ENCODE peak calls at places on chromosomes 16 and 17, in five cellular contexts. One of them, this sample, is unnamed. For H3K27me3 and H3K9me3, the result is how much of the 10 kb centered on the place peaks cover.

GRCh38 chr17:31900877-31901276 is 631 bp downstream of the UTP6 start:
- DNase-seq in tibial artery: no peak
- DNase-seq in heart right ventricle: no peak
- DNase-seq in fibroblast of lung: peak
- DNase-seq in naive thymus-derived CD4-positive, alpha-beta T cell: no peak
- DNase-seq in this sample: no peak

GRCh38 chr16:67868290-67868689 is 4.6 kb upstream of the EDC4 start:
- DNase-seq in tibial artery: no peak
- DNase-seq in heart right ventricle: no peak
- DNase-seq in fibroblast of lung: no peak
- DNase-seq in naive thymus-derived CD4-positive, alpha-beta T cell: no peak
- DNase-seq in this sample: no peak

GRCh38 chr17:880074-880870 is 98.1 kb downstream of the MRM3 start:
- DNase-seq in tibial artery: no peak
- DNase-seq in heart right ventricle: no peak
- DNase-seq in fibroblast of lung: no peak
- DNase-seq in naive thymus-derived CD4-positive, alpha-beta T cell: no peak
- DNase-seq in this sample: no peak

GRCh38 chr17:14361945-14362508 is 61.1 kb downstream of the HS3ST3B1 start:
- DNase-seq in tibial artery: no peak
- DNase-seq in heart right ventricle: no peak
- DNase-seq in fibroblast of lung: no peak
- DNase-seq in naive thymus-derived CD4-positive, alpha-beta T cell: no peak
- DNase-seq in this sample: no peak

GRCh38 chr17:64992325-64992802 is 64.2 kb downstream of the GNA13 start:
- DNase-seq in tibial artery: no peak
- DNase-seq in heart right ventricle: no peak
- DNase-seq in fibroblast of lung: no peak
- DNase-seq in naive thymus-derived CD4-positive, alpha-beta T cell: no peak
- DNase-seq in this sample: no peak

GRCh38 chr17:73261952-73262675 is 434 bp upstream of the CPSF4L start:
- DNase-seq in tibial artery: no peak
- DNase-seq in heart right ventricle: no peak
- DNase-seq in fibroblast of lung: no peak
- DNase-seq in naive thymus-derived CD4-positive, alpha-beta T cell: no peak
- DNase-seq in this sample: no peak

GRCh38 chr16:83728518-83728917 is 79.3 kb upstream of the HSBP1 start:
- DNase-seq in tibial artery: no peak
- DNase-seq in heart right ventricle: no peak
- DNase-seq in fibroblast of lung: no peak
- DNase-seq in naive thymus-derived CD4-positive, alpha-beta T cell: no peak
- DNase-seq in this sample: no peak

GRCh38 chr17:29358421-29358820 is 31.7 kb upstream of the TAOK1 start:
- DNase-seq in tibial artery: no peak
- DNase-seq in heart right ventricle: no peak
- DNase-seq in fibroblast of lung: no peak
- DNase-seq in naive thymus-derived CD4-positive, alpha-beta T cell: no peak
- DNase-seq in this sample: no peak

GRCh38 chr17:48915459-48916282 is 7.5 kb downstream of the UBE2Z start:
- DNase-seq in tibial artery: no peak
- DNase-seq in heart right ventricle: no peak
- DNase-seq in fibroblast of lung: peak
- DNase-seq in naive thymus-derived CD4-positive, alpha-beta T cell: no peak
- DNase-seq in this sample: peak

GRCh38 chr17:16882243-16882925 is 89.5 kb downstream of the TNFRSF13B start:
- DNase-seq in tibial artery: no peak
- DNase-seq in heart right ventricle: no peak
- DNase-seq in fibroblast of lung: no peak
- DNase-seq in naive thymus-derived CD4-positive, alpha-beta T cell: no peak
- DNase-seq in this sample: no peak

GRCh38 chr16:683396-684066 is 603 bp downstream of the JMJD8 start:
- DNase-seq in tibial artery: no peak
- DNase-seq in heart right ventricle: no peak
- DNase-seq in fibroblast of lung: no peak
- DNase-seq in naive thymus-derived CD4-positive, alpha-beta T cell: no peak
- DNase-seq in this sample: no peak

GRCh38 chr17:29107933-29108805 is 65.2 kb downstream of the PIPOX start:
- DNase-seq in tibial artery: no peak
- DNase-seq in heart right ventricle: peak
- DNase-seq in fibroblast of lung: peak
- DNase-seq in naive thymus-derived CD4-positive, alpha-beta T cell: no peak
- DNase-seq in this sample: no peak

GRCh38 chr16:19589771-19590302 is 34.3 kb downstream of the VPS35L start:
- DNase-seq in tibial artery: no peak
- DNase-seq in heart right ventricle: no peak
- DNase-seq in fibroblast of lung: peak
- DNase-seq in naive thymus-derived CD4-positive, alpha-beta T cell: no peak
- DNase-seq in this sample: peak

GRCh38 chr17:82830249-82830661 is 9.6 kb downstream of the ZNF750 start:
- DNase-seq in tibial artery: no peak
- DNase-seq in heart right ventricle: peak
- DNase-seq in fibroblast of lung: peak
- DNase-seq in naive thymus-derived CD4-positive, alpha-beta T cell: no peak
- DNase-seq in this sample: no peak

GRCh38 chr16:24853830-24854229 is 8.1 kb downstream of the SLC5A11 start:
- DNase-seq in tibial artery: peak
- DNase-seq in heart right ventricle: peak
- DNase-seq in fibroblast of lung: peak
- DNase-seq in naive thymus-derived CD4-positive, alpha-beta T cell: no peak
- DNase-seq in this sample: no peak

GRCh38 chr16:56451753-56452689 is 667 bp downstream of the OGFOD1 start:
- DNase-seq in tibial artery: peak
- DNase-seq in heart right ventricle: no peak
- DNase-seq in fibroblast of lung: peak
- DNase-seq in naive thymus-derived CD4-positive, alpha-beta T cell: no peak
- DNase-seq in this sample: no peak

GRCh38 chr16:85220125-85220839 is 108.0 kb upstream of the CIBAR2 start:
- DNase-seq in tibial artery: peak
- DNase-seq in heart right ventricle: peak
- DNase-seq in fibroblast of lung: peak
- DNase-seq in naive thymus-derived CD4-positive, alpha-beta T cell: no peak
- DNase-seq in this sample: peak

GRCh38 chr16:29025735-29026134 is 40.9 kb downstream of the LAT start:
- DNase-seq in tibial artery: no peak
- DNase-seq in heart right ventricle: no peak
- DNase-seq in fibroblast of lung: no peak
- DNase-seq in naive thymus-derived CD4-positive, alpha-beta T cell: no peak
- DNase-seq in this sample: no peak

GRCh38 chr16:78271981-78272380 is 172.5 kb downstream of the WWOX start:
- DNase-seq in tibial artery: no peak
- DNase-seq in heart right ventricle: no peak
- DNase-seq in fibroblast of lung: no peak
- DNase-seq in naive thymus-derived CD4-positive, alpha-beta T cell: no peak
- DNase-seq in this sample: no peak

GRCh38 chr16:8668138-8668537 is 6.3 kb upstream of the ABAT start:
- DNase-seq in tibial artery: no peak
- DNase-seq in heart right ventricle: no peak
- DNase-seq in fibroblast of lung: no peak
- DNase-seq in naive thymus-derived CD4-positive, alpha-beta T cell: no peak
- DNase-seq in this sample: no peak

GRCh38 chr16:17014484-17015121 is 456.2 kb downstream of the XYLT1 start:
- DNase-seq in tibial artery: no peak
- DNase-seq in heart right ventricle: no peak
- DNase-seq in fibroblast of lung: no peak
- DNase-seq in naive thymus-derived CD4-positive, alpha-beta T cell: no peak
- DNase-seq in this sample: no peak

GRCh38 chr16:17011712-17012111 is 459.0 kb downstream of the XYLT1 start:
- DNase-seq in tibial artery: no peak
- DNase-seq in heart right ventricle: no peak
- DNase-seq in fibroblast of lung: no peak
- DNase-seq in naive thymus-derived CD4-positive, alpha-beta T cell: no peak
- DNase-seq in this sample: no peak

GRCh38 chr16:17017442-17017841 is 453.3 kb downstream of the XYLT1 start:
- DNase-seq in tibial artery: no peak
- DNase-seq in heart right ventricle: no peak
- DNase-seq in fibroblast of lung: no peak
- DNase-seq in naive thymus-derived CD4-positive, alpha-beta T cell: no peak
- DNase-seq in this sample: no peak

GRCh38 chr16:17015702-17016101 is 455.1 kb downstream of the XYLT1 start:
- DNase-seq in tibial artery: no peak
- DNase-seq in heart right ventricle: no peak
- DNase-seq in fibroblast of lung: no peak
- DNase-seq in naive thymus-derived CD4-positive, alpha-beta T cell: no peak
- DNase-seq in this sample: no peak

GRCh38 chr16:17013067-17013466 is 457.7 kb downstream of the XYLT1 start:
- DNase-seq in tibial artery: no peak
- DNase-seq in heart right ventricle: no peak
- DNase-seq in fibroblast of lung: no peak
- DNase-seq in naive thymus-derived CD4-positive, alpha-beta T cell: no peak
- DNase-seq in this sample: no peak
- H3K4me3 ChIP-seq in tibial artery: no peak
- H3K4me3 ChIP-seq in heart right ventricle: no peak
- H3K4me3 ChIP-seq in fibroblast of lung: no peak
- H3K4me3 ChIP-seq in naive thymus-derived CD4-positive, alpha-beta T cell: peak
- H3K4me3 ChIP-seq in this sample: no peak

GRCh38 chr17:34862384-34862783 is 98.9 kb downstream of the CCT6B start:
- DNase-seq in tibial artery: no peak
- DNase-seq in heart right ventricle: no peak
- DNase-seq in fibroblast of lung: no peak
- DNase-seq in naive thymus-derived CD4-positive, alpha-beta T cell: no peak
- DNase-seq in this sample: no peak

GRCh38 chr17:34869636-34870035 is 91.6 kb downstream of the CCT6B start:
- DNase-seq in tibial artery: no peak
- DNase-seq in heart right ventricle: no peak
- DNase-seq in fibroblast of lung: no peak
- DNase-seq in naive thymus-derived CD4-positive, alpha-beta T cell: no peak
- DNase-seq in this sample: no peak

GRCh38 chr17:34865696-34866095 is 95.6 kb downstream of the CCT6B start:
- DNase-seq in tibial artery: no peak
- DNase-seq in heart right ventricle: no peak
- DNase-seq in fibroblast of lung: no peak
- DNase-seq in naive thymus-derived CD4-positive, alpha-beta T cell: no peak
- DNase-seq in this sample: no peak
- H3K27me3 ChIP-seq in tibial artery: under half
- H3K27me3 ChIP-seq in heart right ventricle: under half
- H3K27me3 ChIP-seq in fibroblast of lung: under half
- H3K27me3 ChIP-seq in naive thymus-derived CD4-positive, alpha-beta T cell: under half
- H3K27me3 ChIP-seq in this sample: under half

GRCh38 chr16:35463358-35463757 is 2003.9 kb downstream of the TP53TG3F start:
- DNase-seq in tibial artery: no peak
- DNase-seq in heart right ventricle: no peak
- DNase-seq in fibroblast of lung: no peak
- DNase-seq in naive thymus-derived CD4-positive, alpha-beta T cell: no peak
- DNase-seq in this sample: no peak
- H3K9me3 ChIP-seq in tibial artery: under half
- H3K9me3 ChIP-seq in heart right ventricle: under half
- H3K9me3 ChIP-seq in fibroblast of lung: under half
- H3K9me3 ChIP-seq in naive thymus-derived CD4-positive, alpha-beta T cell: under half
- H3K9me3 ChIP-seq in this sample: under half

GRCh38 chr17:78977992-78978973 is 1.4 kb downstream of the LGALS3BP start:
- DNase-seq in tibial artery: no peak
- DNase-seq in heart right ventricle: peak
- DNase-seq in fibroblast of lung: no peak
- DNase-seq in naive thymus-derived CD4-positive, alpha-beta T cell: no peak
- DNase-seq in this sample: no peak

GRCh38 chr17:78981010-78981888 is 1.5 kb upstream of the LGALS3BP start:
- DNase-seq in tibial artery: no peak
- DNase-seq in heart right ventricle: no peak
- DNase-seq in fibroblast of lung: no peak
- DNase-seq in naive thymus-derived CD4-positive, alpha-beta T cell: no peak
- DNase-seq in this sample: no peak

GRCh38 chr17:78980624-78980972 is 875 bp upstream of the LGALS3BP start:
- DNase-seq in tibial artery: no peak
- DNase-seq in heart right ventricle: no peak
- DNase-seq in fibroblast of lung: no peak
- DNase-seq in naive thymus-derived CD4-positive, alpha-beta T cell: no peak
- DNase-seq in this sample: no peak

GRCh38 chr17:78977681-78977943 is 2.1 kb downstream of the LGALS3BP start:
- DNase-seq in tibial artery: no peak
- DNase-seq in heart right ventricle: no peak
- DNase-seq in fibroblast of lung: no peak
- DNase-seq in naive thymus-derived CD4-positive, alpha-beta T cell: no peak
- DNase-seq in this sample: no peak

GRCh38 chr17:78979780-78980623 is at the start of gene LGALS3BP:
- DNase-seq in tibial artery: peak
- DNase-seq in heart right ventricle: peak
- DNase-seq in fibroblast of lung: peak
- DNase-seq in naive thymus-derived CD4-positive, alpha-beta T cell: peak
- DNase-seq in this sample: peak
- H3K4me3 ChIP-seq in tibial artery: peak
- H3K4me3 ChIP-seq in heart right ventricle: peak
- H3K4me3 ChIP-seq in fibroblast of lung: peak
- H3K4me3 ChIP-seq in naive thymus-derived CD4-positive, alpha-beta T cell: peak
- H3K4me3 ChIP-seq in this sample: peak

GRCh38 chr16:73021866-73022495 is 25.9 kb downstream of the ZFHX3 start:
- DNase-seq in tibial artery: peak
- DNase-seq in heart right ventricle: no peak
- DNase-seq in fibroblast of lung: no peak
- DNase-seq in naive thymus-derived CD4-positive, alpha-beta T cell: no peak
- DNase-seq in this sample: no peak
- H3K27me3 ChIP-seq in tibial artery: under half
- H3K27me3 ChIP-seq in heart right ventricle: under half
- H3K27me3 ChIP-seq in fibroblast of lung: under half
- H3K27me3 ChIP-seq in naive thymus-derived CD4-positive, alpha-beta T cell: under half
- H3K27me3 ChIP-seq in this sample: under half

DNA sequence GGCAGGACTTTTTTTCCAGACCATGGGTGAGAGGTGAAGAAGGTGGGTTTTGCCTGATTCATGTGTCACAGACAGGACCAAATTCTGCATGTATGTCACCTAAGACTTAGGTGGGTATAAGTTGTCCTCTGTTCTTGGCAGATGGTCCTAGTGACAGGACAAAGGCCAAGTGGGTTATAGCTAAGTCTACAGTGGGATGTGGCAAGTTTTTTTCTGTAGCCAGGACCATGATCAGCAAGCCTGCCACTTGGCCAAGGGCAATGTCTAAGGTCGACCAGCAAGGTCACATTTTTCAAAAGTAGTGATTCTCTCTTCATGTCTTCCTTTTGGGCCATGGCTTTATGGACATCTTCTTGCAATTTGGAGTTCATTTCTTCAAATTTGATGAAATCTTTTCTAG is 20.2 kb downstream of the ZNF267 start:
- DNase-seq in tibial artery: no peak
- DNase-seq in heart right ventricle: no peak
- DNase-seq in fibroblast of lung: no peak
- DNase-seq in naive thymus-derived CD4-positive, alpha-beta T cell: no peak
- DNase-seq in this sample: no peak
- H3K9me3 ChIP-seq in tibial artery: under half
- H3K9me3 ChIP-seq in heart right ventricle: under half
- H3K9me3 ChIP-seq in fibroblast of lung: under half
- H3K9me3 ChIP-seq in naive thymus-derived CD4-positive, alpha-beta T cell: under half
- H3K9me3 ChIP-seq in this sample: under half

GRCh38 chr16:27779719-27780161 is 229.8 kb downstream of the KATNIP start:
- DNase-seq in tibial artery: no peak
- DNase-seq in heart right ventricle: no peak
- DNase-seq in fibroblast of lung: peak
- DNase-seq in naive thymus-derived CD4-positive, alpha-beta T cell: no peak
- DNase-seq in this sample: no peak
- H3K4me3 ChIP-seq in tibial artery: no peak
- H3K4me3 ChIP-seq in heart right ventricle: no peak
- H3K4me3 ChIP-seq in fibroblast of lung: no peak
- H3K4me3 ChIP-seq in naive thymus-derived CD4-positive, alpha-beta T cell: no peak
- H3K4me3 ChIP-seq in this sample: no peak

DNA sequence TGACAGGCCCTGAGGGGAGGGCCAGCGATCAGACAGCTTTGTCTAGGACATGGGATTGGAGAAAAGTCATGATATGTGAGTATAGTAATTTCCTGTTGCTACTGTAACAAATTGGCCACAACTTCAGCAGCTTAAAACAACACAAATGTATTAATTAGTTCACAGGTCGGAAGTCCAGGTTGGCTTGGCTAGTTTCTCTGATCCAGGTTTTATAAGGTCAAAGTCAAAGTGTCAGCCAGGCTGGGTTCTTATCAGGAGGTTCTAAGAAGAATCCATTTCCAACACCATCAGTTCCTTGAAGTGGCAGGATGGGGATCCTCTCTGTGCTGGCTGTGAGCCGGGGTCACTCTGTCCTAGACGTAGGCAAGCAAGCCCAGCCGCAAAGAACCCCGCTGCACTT is 76.2 kb upstream of the SEC14L1 start:
- DNase-seq in tibial artery: no peak
- DNase-seq in heart right ventricle: no peak
- DNase-seq in fibroblast of lung: no peak
- DNase-seq in naive thymus-derived CD4-positive, alpha-beta T cell: no peak
- DNase-seq in this sample: no peak
- H3K27me3 ChIP-seq in tibial artery: half or more
- H3K27me3 ChIP-seq in heart right ventricle: under half
- H3K27me3 ChIP-seq in fibroblast of lung: under half
- H3K27me3 ChIP-seq in naive thymus-derived CD4-positive, alpha-beta T cell: under half
- H3K27me3 ChIP-seq in this sample: under half

This sample was measured in AG04450.